ENCODE peak calls at places on chromosome X, in five cellular contexts. F, J, M, W and C are unnamed samples.

GRCh38 chrX:39017716-39018115 is 216.5 kb downstream of the MID1IP1 start:
- DNase-seq in W (no peak), J (no peak), F (no peak), M (no peak), C (no peak)

GRCh38 chrX:47958943-47959342 is 44.8 kb downstream of the ZNF182 start:
- DNase-seq in J (peak), W (no peak), M (no peak), F (no peak), C (no peak)

GRCh38 chrX:154380153-154380552 is 1.1 kb downstream of the EMD start:
- DNase-seq in W (no peak), J (no peak), F (no peak), M (no peak), C (no peak)

GRCh38 chrX:109862386-109862910 is 129.4 kb upstream of the ACSL4 start:
- DNase-seq in W (no peak), J (no peak), M (no peak), F (no peak), C (no peak)

GRCh38 chrX:40104649-40105015 is 6.9 kb upstream of the BCOR start:
- DNase-seq in F (no peak), J (peak), W (no peak), M (peak), C (no peak)

GRCh38 chrX:13432776-13433605 is 113.1 kb upstream of the ATXN3L start:
- DNase-seq in M (peak), F (no peak), J (no peak), W (no peak), C (no peak)

GRCh38 chrX:151703487-151703886 is 8.2 kb downstream of the PRRG3 start:
- DNase-seq in M (no peak), J (no peak), F (no peak), W (no peak), C (no peak)

GRCh38 chrX:114717921-114718320 is 134.0 kb downstream of the HTR2C start:
- DNase-seq in J (no peak), W (no peak), M (no peak), F (no peak), C (no peak)

GRCh38 chrX:150182176-150182575 is 180.9 kb upstream of the MAMLD1 start:
- DNase-seq in F (no peak), M (peak), J (no peak), W (no peak), C (no peak)

GRCh38 chrX:119429471-119429870 is 30.3 kb downstream of the SLC25A43 start:
- DNase-seq in J (no peak), W (no peak), F (no peak), M (no peak), C (no peak)

GRCh38 chrX:42128020-42128419 is 204.7 kb upstream of the CASK start:
- DNase-seq in W (no peak), M (no peak), J (no peak), F (no peak), C (no peak)

GRCh38 chrX:290476-291166 is 9.4 kb downstream of the PLCXD1 start:
- DNase-seq in J (no peak), F (no peak), W (no peak), M (no peak), C (no peak)